ENCODE peak calls at places on chromosomes 5 and 9, in four cellular contexts. Z, F, L and N are unnamed samples.

GRCh38 chr9:93650448-93650847 is 74.1 kb downstream of the PHF2 start:
- DNase-seq in Z (no peak), F (no peak), L (no peak), N (no peak)

GRCh38 chr9:73183917-73184861 is 32.5 kb downstream of the ANXA1 start:
- DNase-seq in Z (peak), F (no peak), L (peak), N (peak)

GRCh38 chr9:74493512-74493911 is 3.6 kb upstream of the RORB start:
- DNase-seq in Z (no peak), F (no peak), L (no peak), N (no peak)

GRCh38 chr5:14872070-14872989 is 752 bp upstream of the ANKH start:
- DNase-seq in Z (peak), F (peak), L (no peak), N (peak)

GRCh38 chr9:16626577-16627130 is 243.8 kb downstream of the BNC2 start:
- DNase-seq in Z (no peak), F (no peak), L (peak), N (no peak)

GRCh38 chr9:137812356-137813023 is 65.1 kb upstream of the CACNA1B start:
- DNase-seq in Z (no peak), F (no peak), L (no peak), N (no peak)

GRCh38 chr9:113644321-113644720 is 180.8 kb downstream of the RGS3 start:
- DNase-seq in Z (no peak), F (no peak), L (no peak), N (no peak)

GRCh38 chr5:79956173-79956670 is 34.8 kb downstream of the MTX3 start:
- DNase-seq in Z (no peak), F (no peak), L (peak), N (no peak)

GRCh38 chr9:120392245-120392644 is 187.7 kb downstream of the CDK5RAP2 start:
- DNase-seq in Z (no peak), F (no peak), L (no peak), N (no peak)

GRCh38 chr5:72243706-72244105 is 76.3 kb downstream of the MRPS27 start:
- DNase-seq in Z (no peak), F (no peak), L (no peak), N (no peak)